ENCODE peak calls at places on chromosomes 11 and 22, in eight cellular contexts. B is HL-60, J is PC-3, R is lower lobe of right lung, X is A673, F is IMR-90, N is heart left ventricle, V is lung. O is an unnamed sample.

GRCh38 chr22:40904101-40904500 is 42.2 kb upstream of the DNAJB7 start:
- DNase-seq in B (no peak), J (peak; percentile 37), R (no peak), X (no peak), F (no peak), N (no peak), V (no peak), O (no peak)

GRCh38 chr11:1299621-1300020 is 9.8 kb downstream of the TOLLIP start:
- DNase-seq in B (no peak), J (no peak), R (peak; percentile 45), X (no peak), F (no peak), N (no peak), V (peak; percentile 28), O (peak; percentile 75)

GRCh38 chr11:128692750-128693578 is 908 bp upstream of the FLI1 start:
- DNase-seq in B (no peak), J (peak; percentile 42), R (peak; percentile 61), X (no peak), F (no peak), N (peak; percentile 56), V (no peak), O (no peak)

GRCh38 chr22:20396639-20397038 is 2.7 kb downstream of the ZNF74 start:
- DNase-seq in B (no peak), J (no peak), R (no peak), X (peak; percentile 30), F (peak; percentile 35), N (no peak), V (no peak), O (no peak)

GRCh38 chr11:83721286-83721685 is 435.1 kb upstream of the CCDC90B start:
- DNase-seq in B (no peak), J (peak; percentile 35), R (no peak), X (peak; percentile 68), F (peak; percentile 8), N (no peak), V (no peak), O (no peak)

GRCh38 chr22:49088801-49089791 is 738.6 kb downstream of the BRD1 start:
- DNase-seq in B (no peak), J (no peak), R (no peak), X (no peak), F (no peak), N (no peak), V (no peak), O (no peak)

GRCh38 chr11:3738241-3738640 is 59.1 kb downstream of the NUP98 start:
- DNase-seq in B (no peak), J (no peak), R (no peak), X (no peak), F (peak; percentile 23), N (no peak), V (no peak), O (no peak)

GRCh38 chr22:48944433-48944755 is 883.3 kb downstream of the BRD1 start:
- DNase-seq in B (no peak), J (no peak), R (no peak), X (no peak), F (no peak), N (no peak), V (peak; percentile 9), O (no peak)

GRCh38 chr11:31798057-31799035 is 12.8 kb downstream of the PAX6 start:
- DNase-seq in B (peak; percentile 35), J (no peak), R (no peak), X (peak; percentile 50), F (no peak), N (no peak), V (no peak), O (no peak)

GRCh38 chr11:31795706-31796522 is 15.2 kb downstream of the PAX6 start:
- DNase-seq in B (no peak), J (no peak), R (no peak), X (no peak), F (no peak), N (no peak), V (no peak), O (no peak)

GRCh38 chr11:31799036-31799793 is 11.9 kb downstream of the PAX6 start:
- DNase-seq in B (no peak), J (no peak), R (no peak), X (no peak), F (no peak), N (no peak), V (no peak), O (no peak)

GRCh38 chr11:31796523-31797226 is 14.4 kb downstream of the PAX6 start:
- DNase-seq in B (no peak), J (no peak), R (no peak), X (no peak), F (no peak), N (no peak), V (no peak), O (no peak)

DNA sequence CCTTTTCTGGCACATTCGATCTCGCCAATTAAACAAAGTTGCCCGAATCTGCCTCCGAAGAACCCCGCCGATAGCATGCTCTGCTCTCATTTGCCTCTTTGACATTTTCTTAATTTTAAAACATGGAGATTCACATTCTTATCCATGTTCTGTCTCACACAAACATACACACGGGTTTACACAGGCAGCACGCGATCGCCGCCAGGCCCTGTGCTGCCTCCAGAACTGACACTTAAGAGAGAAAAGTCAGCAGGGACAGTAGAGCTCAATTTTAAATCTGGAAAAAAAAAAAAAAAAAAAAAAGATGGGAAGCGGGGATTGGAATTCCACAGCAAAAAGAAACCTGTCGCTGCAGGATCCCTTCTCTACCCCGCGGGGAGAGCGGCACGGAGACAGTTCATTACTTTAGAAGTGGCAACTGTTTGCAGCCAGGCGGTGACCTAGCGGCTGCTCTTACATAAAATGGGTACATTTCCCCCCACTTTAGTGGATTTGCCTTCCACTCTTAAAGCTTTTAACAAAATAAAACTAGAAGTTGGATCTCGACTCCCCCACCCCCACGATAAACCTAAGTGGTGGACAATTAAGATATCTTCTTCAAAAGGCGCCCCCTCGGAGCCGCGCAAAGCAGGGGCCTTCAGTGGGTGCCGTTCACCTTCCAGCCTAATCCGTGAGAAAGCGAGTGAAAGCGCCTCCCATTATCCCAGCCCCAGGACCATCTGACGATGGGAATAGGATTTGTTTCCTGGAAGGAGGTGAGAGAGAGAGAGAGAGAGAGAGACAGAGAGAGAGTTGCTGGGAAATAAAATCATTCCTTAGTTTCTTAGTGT is 13.7 kb downstream of the PAX6 start:
- DNase-seq in B (no peak), J (no peak), R (no peak), X (no peak), F (no peak), N (no peak), V (no peak), O (no peak)
- H3K4me3 ChIP-seq in B (no peak overlapping the region), J (no peak overlapping the region), R (no peak overlapping the region), X (no peak overlapping the region), F (no peak overlapping the region), N (no peak overlapping the region), V (no peak overlapping the region), O (no peak overlapping the region)

GRCh38 chr11:47724041-47724729 is 9.0 kb upstream of the AGBL2 start:
- DNase-seq in B (peak; percentile 66), J (peak; percentile 32), R (no peak), X (peak; percentile 32), F (peak; percentile 89), N (peak; percentile 40), V (peak; percentile 31), O (no peak)
- H3K27ac ChIP-seq in B (peak overlapping the region; percentile 2), J (no peak overlapping the region), R (no peak overlapping the region), X (no peak overlapping the region), F (peak overlapping the region; percentile 67), N (peak overlapping the region; percentile 60), V (no peak overlapping the region), O (no peak overlapping the region)

GRCh38 chr11:31720225-31720624 is 90.9 kb downstream of the PAX6 start:
- DNase-seq in B (no peak), J (no peak), R (no peak), X (peak; percentile 39), F (no peak), N (no peak), V (no peak), O (no peak)

GRCh38 chr11:31722754-31723153 is 88.4 kb downstream of the PAX6 start:
- DNase-seq in B (no peak), J (no peak), R (no peak), X (no peak), F (no peak), N (no peak), V (no peak), O (no peak)

GRCh38 chr11:31720666-31721199 is 90.4 kb downstream of the PAX6 start:
- DNase-seq in B (no peak), J (no peak), R (no peak), X (no peak), F (no peak), N (no peak), V (no peak), O (no peak)

DNA sequence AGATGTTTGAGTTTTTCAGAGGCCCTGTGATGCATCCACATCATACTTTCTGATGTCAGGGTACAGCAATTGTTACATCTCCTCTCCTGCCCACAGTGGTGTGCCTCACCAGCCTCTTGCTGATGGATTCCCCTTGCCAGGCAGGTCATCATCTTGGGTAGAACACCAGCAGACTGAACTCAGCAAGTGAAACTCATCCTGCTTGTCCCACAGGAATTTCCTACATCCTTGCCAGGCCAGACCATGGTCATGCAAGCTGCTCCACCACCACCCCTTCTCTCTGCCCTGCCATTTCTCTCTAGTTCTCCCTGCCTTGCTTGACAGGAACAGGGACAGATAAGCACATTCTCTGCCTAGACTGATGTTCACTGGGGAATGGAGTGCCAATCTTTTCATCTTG is 85.9 kb downstream of the PAX6 start:
- DNase-seq in B (no peak), J (no peak), R (no peak), X (no peak), F (peak; percentile 2), N (no peak), V (no peak), O (no peak)
- TF ChIP-seq CTCF in B (no peak), J (no peak), R (no peak), X (no peak), F (no peak), N (no peak), V (no peak), O (no peak)

GRCh38 chr11:70078796-70079616 is 889 bp downstream of the ANO1 start:
- DNase-seq in B (no peak), J (peak; percentile 33), R (no peak), X (no peak), F (no peak), N (no peak), V (no peak), O (peak; percentile 20)

GRCh38 chr11:70079691-70080090 is 1.6 kb downstream of the ANO1 start:
- DNase-seq in B (no peak), J (peak; percentile 69), R (no peak), X (no peak), F (no peak), N (no peak), V (no peak), O (no peak)

GRCh38 chr11:70076461-70076931 is 1.6 kb upstream of the ANO1 start:
- DNase-seq in B (no peak), J (no peak), R (no peak), X (no peak), F (no peak), N (no peak), V (no peak), O (no peak)

GRCh38 chr11:70077411-70078094 is 564 bp upstream of the ANO1 start:
- DNase-seq in B (no peak), J (peak; percentile 71), R (no peak), X (no peak), F (no peak), N (no peak), V (no peak), O (no peak)

DNA sequence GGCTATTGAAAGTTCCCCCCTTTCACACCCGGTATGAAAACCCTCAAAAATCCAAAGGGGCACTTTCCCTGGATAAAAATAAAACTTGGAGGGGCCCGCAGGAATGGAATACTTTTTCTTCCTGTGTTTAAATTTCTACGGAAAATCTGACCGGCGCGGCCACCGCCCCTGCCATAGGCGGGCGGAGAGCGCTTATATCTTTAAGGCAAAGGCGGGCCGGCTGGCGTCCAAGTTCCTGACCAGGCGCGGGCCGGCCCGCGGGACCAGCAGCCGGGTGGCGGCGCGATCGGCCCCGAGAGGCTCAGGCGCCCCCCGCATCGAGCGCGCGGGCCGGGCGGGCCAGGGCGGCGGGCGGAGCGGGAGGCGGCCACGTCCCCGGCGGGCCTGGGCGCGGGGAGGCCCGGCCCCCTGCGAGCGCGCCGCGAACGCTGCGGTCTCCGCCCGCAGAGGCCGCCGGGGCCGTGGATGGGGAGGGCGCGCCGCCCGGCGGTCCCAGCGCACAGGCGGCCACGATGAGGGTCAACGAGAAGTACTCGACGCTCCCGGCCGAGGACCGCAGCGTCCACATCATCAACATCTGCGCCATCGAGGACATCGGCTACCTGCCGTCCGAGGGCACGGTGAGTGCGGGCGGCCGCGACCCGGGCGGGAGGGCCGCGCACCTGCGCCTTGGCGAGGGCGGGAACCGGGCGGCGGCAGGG is at the start of gene ANO1:
- DNase-seq in B (no peak), J (peak; percentile 51), R (no peak), X (no peak), F (peak; percentile 19), N (no peak), V (no peak), O (peak; percentile 33)
- H3K4me3 ChIP-seq in B (no peak within 1 kb of the TSS), J (peak within 1 kb of the TSS; percentile 78), R (peak within 1 kb of the TSS; percentile 39), X (peak within 1 kb of the TSS; percentile 15), F (peak within 1 kb of the TSS; percentile 48), N (peak within 1 kb of the TSS; percentile 52), V (no peak within 1 kb of the TSS), O (peak within 1 kb of the TSS; percentile 49)

O was measured in dorsolateral prefrontal cortex.